ENCODE peak calls at places on chromosomes 16 and 17, in seven cellular contexts. J is HTR-8/SVneo; R is astrocyte; U is stimulated activated CD4-positive, alpha-beta T cell treated with anti-CD3 and anti-CD28 coated beads, Interleukin-1b, Interleukin-23, amount 100 ng/mL, for 24 hours; M is GM20000; L is sigmoid colon; V is lower leg skin. K is an unnamed sample.
A peak's percentile ranks its signal among the peaks of the same experiment; 100 is the strongest.

GRCh38 chr17:50285941-50286340 is 11.7 kb downstream of the TMEM92 start:
- DNase-seq in V (no peak), R (no peak), J (no peak), L (no peak), M (no peak), U (no peak), K (no peak)

GRCh38 chr17:38915639-38915995 is 9.8 kb upstream of the LASP1NB start:
- DNase-seq in J (no peak), L (peak; percentile 22), R (no peak), V (peak; percentile 14), M (no peak), U (no peak), K (no peak)

GRCh38 chr16:1817716-1818115 is 8.9 kb downstream of the HAGH start:
- DNase-seq in J (no peak), R (no peak), L (no peak), U (no peak), V (no peak), M (no peak), K (no peak)

GRCh38 chr16:2858245-2859025 is 465 bp upstream of the PRSS22 start:
- DNase-seq in J (no peak), V (no peak), R (no peak), L (no peak), M (no peak), U (no peak), K (no peak)

GRCh38 chr16:88346680-88347505 is 35.9 kb upstream of the ZNF469 start:
- DNase-seq in J (no peak), U (no peak), V (no peak), M (no peak), R (no peak), L (no peak), K (no peak)

GRCh38 chr17:55482591-55483389 is 28.5 kb downstream of the SMIM36 start:
- DNase-seq in V (no peak), R (no peak), U (no peak), M (no peak), J (no peak), L (no peak), K (no peak)

GRCh38 chr16:23504453-23505179 is 5.7 kb downstream of the GGA2 start:
- DNase-seq in R (peak; percentile 93), L (peak; percentile 76), J (peak; percentile 71), V (peak; percentile 65), U (peak; percentile 39), M (peak; percentile 71), K (peak; percentile 91)

GRCh38 chr17:82602487-82602886 is 45.8 kb downstream of the WDR45B start:
- DNase-seq in J (no peak), R (no peak), V (no peak), U (no peak), M (no peak), L (no peak), K (no peak)

GRCh38 chr17:64780096-64781012 is 118.2 kb upstream of the SMURF2 start:
- DNase-seq in L (no peak), M (peak; percentile 75), V (peak; percentile 68), U (peak; percentile 38), R (peak; percentile 10), J (peak; percentile 51), K (peak; percentile 55)

GRCh38 chr16:4855371-4855770 is 8.1 kb downstream of the UBN1 start:
- DNase-seq in L (no peak), J (no peak), R (no peak), U (no peak), M (no peak), V (no peak), K (no peak)

GRCh38 chr16:29815032-29815721 is 775 bp upstream of the PAGR1 start:
- DNase-seq in V (no peak), L (peak; percentile 79), M (no peak), J (no peak), R (no peak), U (no peak), K (no peak)

GRCh38 chr17:64387145-64387473 is 3.6 kb downstream of the PECAM1 start:
- DNase-seq in M (no peak), L (no peak), U (no peak), R (no peak), V (no peak), J (no peak), K (no peak)

GRCh38 chr17:45073414-45074070 is 12.4 kb downstream of the NMT1 start:
- DNase-seq in V (peak; percentile 30), M (no peak), J (no peak), L (peak; percentile 83), U (no peak), R (peak; percentile 71), K (no peak)

GRCh38 chr17:38891441-38891840 is 21.6 kb downstream of the LASP1 start:
- DNase-seq in R (no peak), L (no peak), U (no peak), J (no peak), V (no peak), M (no peak), K (no peak)

GRCh38 chr17:59534583-59534982 is 30.8 kb upstream of the DHX40 start:
- DNase-seq in R (no peak), V (no peak), U (no peak), J (peak; percentile 48), M (no peak), L (no peak), K (peak; percentile 19)

GRCh38 chr16:23464196-23464595 is 11.2 kb upstream of the COG7 start:
- DNase-seq in V (no peak), U (no peak), J (no peak), R (no peak), L (no peak), M (no peak), K (no peak)

GRCh38 chr16:4388275-4389021 is 16.8 kb downstream of the VASN start:
- DNase-seq in M (no peak), V (no peak), L (no peak), U (no peak), J (peak; percentile 56), R (no peak), K (no peak)

GRCh38 chr16:10616744-10617640 is 36.6 kb upstream of the EMP2 start:
- DNase-seq in M (no peak), R (peak; percentile 53), L (peak; percentile 83), V (no peak), U (no peak), J (peak; percentile 59), K (no peak)